ENCODE peak calls at places on chromosomes 6 and 20, in six cellular contexts. Q is iris pigment epithelial cell, M is non-pigmented ciliary epithelial cell, F is smooth muscle cell of the brain vasculature, A is dermis microvascular lymphatic vessel endothelial cell, N is caudate nucleus. H is an unnamed sample.

GRCh38 chr6:46821348-46821992 is 28.3 kb downstream of the MEP1A start:
- DNase-seq in Q (no peak), M (no peak), F (no peak), A (no peak), N (no peak), H (no peak)

GRCh38 chr6:141107562-141108160 is 1025.1 kb upstream of the GJE1 start:
- DNase-seq in Q (peak; percentile 37), M (no peak), F (no peak), A (peak; percentile 18), N (no peak), H (peak; percentile 53)

GRCh38 chr6:89432875-89433636 is at the start of gene ANKRD6:
- DNase-seq in Q (peak; percentile 25), M (no peak), F (no peak), A (peak; percentile 14), N (peak; percentile 23), H (peak; percentile 67)

GRCh38 chr6:52591832-52592231 is 15.0 kb upstream of the TRAM2 start:
- DNase-seq in Q (no peak), M (no peak), F (no peak), A (no peak), N (no peak), H (no peak)

GRCh38 chr6:132798820-132799538 is 542 bp upstream of the SLC18B1 start:
- DNase-seq in Q (peak; percentile 69), M (no peak), F (no peak), A (peak; percentile 61), N (peak; percentile 38), H (peak; percentile 77)

GRCh38 chr20:796916-797315 is 28.6 kb upstream of the SLC52A3 start:
- DNase-seq in Q (no peak), M (no peak), F (no peak), A (no peak), N (no peak), H (no peak)

GRCh38 chr6:44471271-44471981 is 83.9 kb downstream of the CDC5L start:
- DNase-seq in Q (no peak), M (no peak), F (no peak), A (no peak), N (no peak), H (no peak)

GRCh38 chr6:16278048-16278724 is 39.8 kb downstream of the GMPR start:
- DNase-seq in Q (peak; percentile 33), M (no peak), F (no peak), A (no peak), N (no peak), H (no peak)

GRCh38 chr20:33648396-33649004 is 13.6 kb upstream of the C20orf144 start:
- DNase-seq in Q (no peak), M (no peak), F (no peak), A (no peak), N (no peak), H (no peak)

H was measured in lung microvascular endothelial cell.